ENCODE peak calls at places on chromosomes 16 and 17, in six cellular contexts. One of them, this sample, is unnamed.

GRCh38 chr17:33436321-33436720 is 143.2 kb upstream of the ASIC2 start:
- DNase-seq in A549: no peak
- DNase-seq in IMR-90: peak
- DNase-seq in stomach: no peak
- DNase-seq in GM12878: no peak
- DNase-seq in prostate gland: no peak
- DNase-seq in this sample: peak

GRCh38 chr17:64183815-64184397 is 54.0 kb upstream of the ERN1 start:
- DNase-seq in A549: no peak
- DNase-seq in IMR-90: peak
- DNase-seq in stomach: no peak
- DNase-seq in GM12878: no peak
- DNase-seq in prostate gland: no peak
- DNase-seq in this sample: no peak

GRCh38 chr17:22704674-22705073 is 1012.4 kb downstream of the KCNJ18 start:
- DNase-seq in A549: peak
- DNase-seq in IMR-90: no peak
- DNase-seq in stomach: no peak
- DNase-seq in GM12878: no peak
- DNase-seq in prostate gland: no peak
- DNase-seq in this sample: no peak

GRCh38 chr17:61349350-61349749 is 50.3 kb upstream of the TBX2 start:
- DNase-seq in A549: no peak
- DNase-seq in IMR-90: no peak
- DNase-seq in stomach: no peak
- DNase-seq in GM12878: no peak
- DNase-seq in prostate gland: no peak
- DNase-seq in this sample: peak

GRCh38 chr17:65013613-65014391 is 42.7 kb downstream of the GNA13 start:
- DNase-seq in A549: no peak
- DNase-seq in IMR-90: peak
- DNase-seq in stomach: no peak
- DNase-seq in GM12878: no peak
- DNase-seq in prostate gland: no peak
- DNase-seq in this sample: no peak

GRCh38 chr17:74569392-74570003 is 2.2 kb upstream of the CD300H start:
- DNase-seq in A549: peak
- DNase-seq in IMR-90: peak
- DNase-seq in stomach: peak
- DNase-seq in GM12878: no peak
- DNase-seq in prostate gland: no peak
- DNase-seq in this sample: peak

GRCh38 chr17:56912105-56912999 is 1.5 kb downstream of the TRIM25 start:
- DNase-seq in A549: no peak
- DNase-seq in IMR-90: no peak
- DNase-seq in stomach: peak
- DNase-seq in GM12878: no peak
- DNase-seq in prostate gland: no peak
- DNase-seq in this sample: peak

GRCh38 chr17:66776999-66777688 is 57.8 kb upstream of the CACNG5 start:
- DNase-seq in A549: no peak
- DNase-seq in IMR-90: peak
- DNase-seq in stomach: no peak
- DNase-seq in GM12878: no peak
- DNase-seq in prostate gland: no peak
- DNase-seq in this sample: no peak

GRCh38 chr17:21537302-21537701 is 155.0 kb upstream of the KCNJ18 start:
- DNase-seq in A549: no peak
- DNase-seq in IMR-90: no peak
- DNase-seq in stomach: no peak
- DNase-seq in GM12878: no peak
- DNase-seq in prostate gland: no peak
- DNase-seq in this sample: no peak
- TF ChIP-seq POLR2A in A549: no peak
- TF ChIP-seq POLR2A in IMR-90: no peak
- TF ChIP-seq POLR2A in stomach: no peak
- TF ChIP-seq POLR2A in GM12878: no peak
- TF ChIP-seq POLR2A in prostate gland: no peak
- TF ChIP-seq POLR2A in this sample: no peak

DNA sequence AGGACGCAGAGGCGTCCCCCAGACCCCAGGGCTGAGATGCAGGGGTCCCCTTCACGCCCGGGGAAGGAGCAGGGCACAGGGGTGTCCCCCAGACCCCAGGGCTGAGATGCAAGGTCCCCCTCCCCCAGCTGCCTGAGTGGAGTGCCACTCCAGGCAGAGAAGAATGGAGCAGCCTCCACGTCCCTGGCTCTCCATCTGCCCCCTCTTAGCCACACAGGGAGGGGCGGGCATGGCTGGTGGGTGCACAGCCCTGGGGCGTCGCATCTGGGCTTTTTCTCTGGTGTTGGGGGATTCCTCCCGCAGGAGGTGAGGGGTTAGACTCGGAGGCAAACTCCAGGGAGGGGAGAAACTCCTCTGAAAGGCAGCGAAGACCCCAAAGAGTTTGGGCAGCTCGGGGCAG is 17.5 kb downstream of the CIBAR2 start:
- DNase-seq in A549: no peak
- DNase-seq in IMR-90: no peak
- DNase-seq in stomach: no peak
- DNase-seq in GM12878: no peak
- DNase-seq in prostate gland: no peak
- DNase-seq in this sample: no peak
- TF ChIP-seq POLR2A in A549: no peak
- TF ChIP-seq POLR2A in IMR-90: no peak
- TF ChIP-seq POLR2A in stomach: no peak
- TF ChIP-seq POLR2A in GM12878: no peak
- TF ChIP-seq POLR2A in prostate gland: no peak
- TF ChIP-seq POLR2A in this sample: no peak

GRCh38 chr17:44205962-44206824 is 6.5 kb upstream of the ATXN7L3 start:
- DNase-seq in A549: peak
- DNase-seq in IMR-90: no peak
- DNase-seq in stomach: no peak
- DNase-seq in GM12878: no peak
- DNase-seq in prostate gland: no peak
- DNase-seq in this sample: no peak
- TF ChIP-seq POLR2A in A549: no peak
- TF ChIP-seq POLR2A in IMR-90: no peak
- TF ChIP-seq POLR2A in stomach: no peak
- TF ChIP-seq POLR2A in GM12878: peak
- TF ChIP-seq POLR2A in prostate gland: no peak
- TF ChIP-seq POLR2A in this sample: no peak

GRCh38 chr17:7589891-7590611 is at the start of gene SOX15:
- DNase-seq in A549: no peak
- DNase-seq in IMR-90: peak
- DNase-seq in stomach: no peak
- DNase-seq in GM12878: no peak
- DNase-seq in prostate gland: peak
- DNase-seq in this sample: no peak

GRCh38 chr17:7587831-7588230 is 2.1 kb downstream of the SOX15 start:
- DNase-seq in A549: no peak
- DNase-seq in IMR-90: no peak
- DNase-seq in stomach: no peak
- DNase-seq in GM12878: no peak
- DNase-seq in prostate gland: no peak
- DNase-seq in this sample: peak

GRCh38 chr17:7590743-7591142 is 849 bp upstream of the SOX15 start:
- DNase-seq in A549: peak
- DNase-seq in IMR-90: peak
- DNase-seq in stomach: no peak
- DNase-seq in GM12878: no peak
- DNase-seq in prostate gland: no peak
- DNase-seq in this sample: no peak

GRCh38 chr17:7588553-7589203 is 1.2 kb downstream of the SOX15 start:
- DNase-seq in A549: no peak
- DNase-seq in IMR-90: no peak
- DNase-seq in stomach: no peak
- DNase-seq in GM12878: no peak
- DNase-seq in prostate gland: no peak
- DNase-seq in this sample: no peak

GRCh38 chr17:7589204-7589868 is 558 bp downstream of the SOX15 start:
- DNase-seq in A549: peak
- DNase-seq in IMR-90: peak
- DNase-seq in stomach: peak
- DNase-seq in GM12878: no peak
- DNase-seq in prostate gland: peak
- DNase-seq in this sample: peak
- TF ChIP-seq POLR2A in A549: no peak
- TF ChIP-seq POLR2A in IMR-90: peak
- TF ChIP-seq POLR2A in stomach: no peak
- TF ChIP-seq POLR2A in GM12878: no peak
- TF ChIP-seq POLR2A in prostate gland: peak
- TF ChIP-seq POLR2A in this sample: peak

DNA sequence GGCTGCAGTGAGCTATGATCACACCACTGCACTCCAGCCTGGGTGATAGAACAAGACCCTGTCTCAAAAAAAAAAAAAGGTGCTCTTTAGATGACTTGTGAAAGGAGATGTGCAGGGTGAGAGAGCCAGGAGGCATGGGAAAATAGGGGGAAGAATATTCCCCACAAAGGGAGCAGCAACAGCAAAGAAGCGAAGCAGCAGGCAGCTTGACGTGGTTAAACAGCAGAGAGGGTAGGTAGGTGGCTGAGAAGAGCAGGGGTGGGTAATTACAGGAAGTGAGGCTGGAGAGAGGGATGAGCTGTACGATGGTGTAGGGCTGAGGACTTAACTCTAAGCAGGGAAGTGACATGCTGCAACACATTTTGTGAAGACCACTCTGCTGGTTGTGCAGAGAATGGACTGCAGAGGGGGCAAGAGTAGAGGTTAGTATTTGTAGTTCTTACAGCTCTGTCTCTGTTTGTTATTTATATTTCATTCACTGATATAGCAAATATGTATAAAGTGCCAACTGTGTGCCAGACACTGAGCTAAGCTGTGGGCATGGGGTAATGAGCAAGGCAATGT is 1.6 kb downstream of the HEATR3 start:
- DNase-seq in A549: peak
- DNase-seq in IMR-90: peak
- DNase-seq in stomach: no peak
- DNase-seq in GM12878: no peak
- DNase-seq in prostate gland: no peak
- DNase-seq in this sample: peak
- TF ChIP-seq POLR2A in A549: no peak
- TF ChIP-seq POLR2A in IMR-90: no peak
- TF ChIP-seq POLR2A in stomach: no peak
- TF ChIP-seq POLR2A in GM12878: no peak
- TF ChIP-seq POLR2A in prostate gland: no peak
- TF ChIP-seq POLR2A in this sample: no peak

DNA sequence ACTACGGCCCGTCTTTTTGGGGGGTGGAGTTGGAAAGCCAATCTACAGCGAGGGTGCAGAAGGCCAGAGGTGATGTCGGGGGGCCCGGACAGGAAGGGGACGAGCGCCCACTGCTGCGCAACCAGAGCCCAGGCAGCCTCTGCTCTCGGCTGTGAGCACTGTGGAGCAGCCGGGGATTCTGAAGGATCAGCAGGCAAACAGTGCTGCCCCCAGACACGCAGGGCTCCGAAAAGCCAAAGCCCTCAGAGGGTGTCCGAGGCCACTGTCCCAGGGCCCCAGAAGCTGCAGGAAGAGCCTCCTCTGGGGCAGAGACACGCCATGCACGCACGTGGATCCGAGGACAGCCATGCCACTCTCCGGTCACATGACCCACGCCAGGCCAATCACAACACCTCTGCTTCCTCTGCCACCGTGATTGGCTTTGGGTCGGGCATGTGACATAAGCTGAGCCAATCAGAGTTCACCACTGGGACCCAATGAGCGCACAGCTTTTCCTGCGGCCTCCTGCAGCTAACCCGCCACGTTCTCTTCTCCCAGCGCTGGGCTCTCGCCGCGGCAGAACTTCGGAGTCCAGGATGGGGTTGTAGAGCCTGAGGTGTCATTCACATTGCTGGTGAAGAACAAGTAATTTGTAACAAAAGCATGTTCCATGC is 40.7 kb downstream of the ACTG1 start:
- DNase-seq in A549: peak
- DNase-seq in IMR-90: no peak
- DNase-seq in stomach: no peak
- DNase-seq in GM12878: no peak
- DNase-seq in prostate gland: peak
- DNase-seq in this sample: peak
- TF ChIP-seq POLR2A in A549: no peak
- TF ChIP-seq POLR2A in IMR-90: no peak
- TF ChIP-seq POLR2A in stomach: no peak
- TF ChIP-seq POLR2A in GM12878: no peak
- TF ChIP-seq POLR2A in prostate gland: no peak
- TF ChIP-seq POLR2A in this sample: no peak